ENCODE peak calls at places on chromosome 2, in ten cellular contexts. One of them, this sample, is unnamed.

GRCh38 chr2:128311755-128312341 is 6.8 kb downstream of the HS6ST1 start:
- DNase-seq in brain microvascular endothelial cell: no peak
- DNase-seq in thyroid gland: no peak
- DNase-seq in prostate gland: no peak
- DNase-seq in CD4-positive, alpha-beta memory T cell: no peak
- DNase-seq in uterus: no peak
- DNase-seq in mesendoderm: no peak
- DNase-seq in sigmoid colon: peak; percentile 62
- DNase-seq in GM23248: no peak
- DNase-seq in cardiac muscle cell: no peak
- DNase-seq in this sample: no peak

GRCh38 chr2:187307606-187308005 is 140.4 kb downstream of the CALCRL start:
- DNase-seq in GM23248: no peak
- DNase-seq in cardiac muscle cell: no peak
- DNase-seq in brain microvascular endothelial cell: no peak
- DNase-seq in prostate gland: no peak
- DNase-seq in mesendoderm: no peak
- DNase-seq in sigmoid colon: no peak
- DNase-seq in uterus: no peak
- DNase-seq in thyroid gland: no peak
- DNase-seq in CD4-positive, alpha-beta memory T cell: no peak
- DNase-seq in this sample: no peak

GRCh38 chr2:35522434-35522833 is 833.1 kb upstream of the CRIM1 start:
- DNase-seq in prostate gland: no peak
- DNase-seq in thyroid gland: no peak
- DNase-seq in sigmoid colon: no peak
- DNase-seq in CD4-positive, alpha-beta memory T cell: no peak
- DNase-seq in brain microvascular endothelial cell: no peak
- DNase-seq in GM23248: no peak
- DNase-seq in mesendoderm: peak; percentile 8
- DNase-seq in uterus: no peak
- DNase-seq in cardiac muscle cell: no peak
- DNase-seq in this sample: no peak

GRCh38 chr2:26150243-26150642 is 22.6 kb upstream of the GAREM2 start:
- DNase-seq in prostate gland: no peak
- DNase-seq in brain microvascular endothelial cell: no peak
- DNase-seq in thyroid gland: no peak
- DNase-seq in cardiac muscle cell: no peak
- DNase-seq in CD4-positive, alpha-beta memory T cell: no peak
- DNase-seq in sigmoid colon: no peak
- DNase-seq in mesendoderm: no peak
- DNase-seq in uterus: no peak
- DNase-seq in GM23248: no peak
- DNase-seq in this sample: no peak

GRCh38 chr2:25981596-25982272 is 563 bp downstream of the KIF3C start:
- DNase-seq in thyroid gland: no peak
- DNase-seq in brain microvascular endothelial cell: no peak
- DNase-seq in GM23248: peak; percentile 59
- DNase-seq in cardiac muscle cell: peak; percentile 39
- DNase-seq in CD4-positive, alpha-beta memory T cell: no peak
- DNase-seq in uterus: peak; percentile 18
- DNase-seq in prostate gland: no peak
- DNase-seq in sigmoid colon: no peak
- DNase-seq in mesendoderm: no peak
- DNase-seq in this sample: no peak

GRCh38 chr2:79721966-79722365 is 209.1 kb downstream of the CTNNA2 start:
- DNase-seq in uterus: no peak
- DNase-seq in cardiac muscle cell: no peak
- DNase-seq in prostate gland: no peak
- DNase-seq in GM23248: peak; percentile 48
- DNase-seq in sigmoid colon: no peak
- DNase-seq in thyroid gland: no peak
- DNase-seq in brain microvascular endothelial cell: no peak
- DNase-seq in CD4-positive, alpha-beta memory T cell: no peak
- DNase-seq in mesendoderm: no peak
- DNase-seq in this sample: no peak

GRCh38 chr2:123840614-123841013 is 184.5 kb upstream of the CNTNAP5 start:
- DNase-seq in GM23248: no peak
- DNase-seq in brain microvascular endothelial cell: no peak
- DNase-seq in sigmoid colon: no peak
- DNase-seq in mesendoderm: no peak
- DNase-seq in CD4-positive, alpha-beta memory T cell: no peak
- DNase-seq in uterus: no peak
- DNase-seq in cardiac muscle cell: no peak
- DNase-seq in thyroid gland: no peak
- DNase-seq in prostate gland: no peak
- DNase-seq in this sample: no peak

GRCh38 chr2:138373993-138374408 is 127.6 kb upstream of the SPOPL start:
- DNase-seq in mesendoderm: peak; percentile 53
- DNase-seq in sigmoid colon: no peak
- DNase-seq in uterus: no peak
- DNase-seq in thyroid gland: no peak
- DNase-seq in GM23248: peak; percentile 64
- DNase-seq in CD4-positive, alpha-beta memory T cell: no peak
- DNase-seq in brain microvascular endothelial cell: peak; percentile 21
- DNase-seq in prostate gland: no peak
- DNase-seq in cardiac muscle cell: peak; percentile 46
- DNase-seq in this sample: no peak

GRCh38 chr2:95389256-95390119 is 13.0 kb upstream of the FAHD2A start:
- DNase-seq in thyroid gland: peak; percentile 66
- DNase-seq in cardiac muscle cell: peak; percentile 59
- DNase-seq in uterus: peak; percentile 59
- DNase-seq in GM23248: peak; percentile 84
- DNase-seq in sigmoid colon: peak; percentile 81
- DNase-seq in brain microvascular endothelial cell: peak; percentile 45
- DNase-seq in CD4-positive, alpha-beta memory T cell: no peak
- DNase-seq in prostate gland: no peak
- DNase-seq in mesendoderm: peak; percentile 79
- DNase-seq in this sample: peak; percentile 57

GRCh38 chr2:241237047-241237446 is 48.6 kb downstream of the ANO7 start:
- DNase-seq in thyroid gland: no peak
- DNase-seq in sigmoid colon: peak; percentile 29
- DNase-seq in uterus: no peak
- DNase-seq in mesendoderm: no peak
- DNase-seq in CD4-positive, alpha-beta memory T cell: no peak
- DNase-seq in GM23248: no peak
- DNase-seq in cardiac muscle cell: no peak
- DNase-seq in prostate gland: no peak
- DNase-seq in brain microvascular endothelial cell: no peak
- DNase-seq in this sample: no peak
- H3K36me3 ChIP-seq in thyroid gland: peaks cover 91% of the 10 kb centered on the region
- H3K36me3 ChIP-seq in sigmoid colon: peaks cover 91% of the 10 kb centered on the region
- H3K36me3 ChIP-seq in uterus: no peaks in the 10 kb centered on the region
- H3K36me3 ChIP-seq in mesendoderm: peaks cover 24% of the 10 kb centered on the region
- H3K36me3 ChIP-seq in CD4-positive, alpha-beta memory T cell: peaks cover 87% of the 10 kb centered on the region
- H3K36me3 ChIP-seq in GM23248: peaks cover 83% of the 10 kb centered on the region
- H3K36me3 ChIP-seq in cardiac muscle cell: peaks cover 76% of the 10 kb centered on the region
- H3K36me3 ChIP-seq in prostate gland: peaks cover 72% of the 10 kb centered on the region
- H3K36me3 ChIP-seq in brain microvascular endothelial cell: peaks cover 97% of the 10 kb centered on the region
- H3K36me3 ChIP-seq in this sample: peaks cover 66% of the 10 kb centered on the region

GRCh38 chr2:167783266-167784070 is 463.9 kb downstream of the STK39 start:
- DNase-seq in CD4-positive, alpha-beta memory T cell: no peak
- DNase-seq in prostate gland: no peak
- DNase-seq in cardiac muscle cell: peak; percentile 24
- DNase-seq in sigmoid colon: no peak
- DNase-seq in uterus: peak; percentile 40
- DNase-seq in mesendoderm: peak; percentile 56
- DNase-seq in thyroid gland: no peak
- DNase-seq in brain microvascular endothelial cell: peak; percentile 12
- DNase-seq in GM23248: no peak
- DNase-seq in this sample: no peak

GRCh38 chr2:167787021-167787420 is 460.4 kb downstream of the STK39 start:
- DNase-seq in CD4-positive, alpha-beta memory T cell: no peak
- DNase-seq in prostate gland: no peak
- DNase-seq in cardiac muscle cell: no peak
- DNase-seq in uterus: no peak
- DNase-seq in thyroid gland: no peak
- DNase-seq in sigmoid colon: no peak
- DNase-seq in mesendoderm: peak; percentile 88
- DNase-seq in GM23248: no peak
- DNase-seq in brain microvascular endothelial cell: no peak
- DNase-seq in this sample: no peak

GRCh38 chr2:167784071-167784400 is 463.4 kb downstream of the STK39 start:
- DNase-seq in uterus: no peak
- DNase-seq in sigmoid colon: no peak
- DNase-seq in cardiac muscle cell: no peak
- DNase-seq in prostate gland: no peak
- DNase-seq in brain microvascular endothelial cell: peak; percentile 2
- DNase-seq in mesendoderm: no peak
- DNase-seq in GM23248: no peak
- DNase-seq in thyroid gland: no peak
- DNase-seq in CD4-positive, alpha-beta memory T cell: no peak
- DNase-seq in this sample: no peak

GRCh38 chr2:167787562-167787961 is 459.8 kb downstream of the STK39 start:
- DNase-seq in CD4-positive, alpha-beta memory T cell: no peak
- DNase-seq in cardiac muscle cell: no peak
- DNase-seq in uterus: no peak
- DNase-seq in GM23248: no peak
- DNase-seq in brain microvascular endothelial cell: no peak
- DNase-seq in mesendoderm: no peak
- DNase-seq in prostate gland: no peak
- DNase-seq in sigmoid colon: no peak
- DNase-seq in thyroid gland: no peak
- DNase-seq in this sample: no peak

GRCh38 chr2:167785606-167786005 is 461.8 kb downstream of the STK39 start:
- DNase-seq in uterus: no peak
- DNase-seq in cardiac muscle cell: no peak
- DNase-seq in CD4-positive, alpha-beta memory T cell: no peak
- DNase-seq in prostate gland: no peak
- DNase-seq in mesendoderm: no peak
- DNase-seq in GM23248: no peak
- DNase-seq in thyroid gland: no peak
- DNase-seq in brain microvascular endothelial cell: no peak
- DNase-seq in sigmoid colon: no peak
- DNase-seq in this sample: no peak
- H3K27me3 ChIP-seq in uterus: no peaks in the 10 kb centered on the region
- H3K27me3 ChIP-seq in cardiac muscle cell: no peaks in the 10 kb centered on the region
- H3K27me3 ChIP-seq in CD4-positive, alpha-beta memory T cell: no peaks in the 10 kb centered on the region
- H3K27me3 ChIP-seq in prostate gland: no peaks in the 10 kb centered on the region
- H3K27me3 ChIP-seq in mesendoderm: no peaks in the 10 kb centered on the region
- H3K27me3 ChIP-seq in GM23248: no peaks in the 10 kb centered on the region
- H3K27me3 ChIP-seq in thyroid gland: no peaks in the 10 kb centered on the region
- H3K27me3 ChIP-seq in brain microvascular endothelial cell: no peaks in the 10 kb centered on the region
- H3K27me3 ChIP-seq in sigmoid colon: no peaks in the 10 kb centered on the region
- H3K27me3 ChIP-seq in this sample: no peaks in the 10 kb centered on the region

GRCh38 chr2:111138834-111139233 is 18.1 kb downstream of the BCL2L11 start:
- DNase-seq in sigmoid colon: no peak
- DNase-seq in mesendoderm: no peak
- DNase-seq in CD4-positive, alpha-beta memory T cell: no peak
- DNase-seq in uterus: no peak
- DNase-seq in GM23248: no peak
- DNase-seq in brain microvascular endothelial cell: no peak
- DNase-seq in cardiac muscle cell: no peak
- DNase-seq in prostate gland: no peak
- DNase-seq in thyroid gland: no peak
- DNase-seq in this sample: no peak

GRCh38 chr2:111134082-111134481 is 13.4 kb downstream of the BCL2L11 start:
- DNase-seq in thyroid gland: no peak
- DNase-seq in CD4-positive, alpha-beta memory T cell: no peak
- DNase-seq in cardiac muscle cell: no peak
- DNase-seq in mesendoderm: no peak
- DNase-seq in prostate gland: no peak
- DNase-seq in sigmoid colon: no peak
- DNase-seq in GM23248: no peak
- DNase-seq in brain microvascular endothelial cell: no peak
- DNase-seq in uterus: no peak
- DNase-seq in this sample: no peak

GRCh38 chr2:111135910-111136297 is 15.2 kb downstream of the BCL2L11 start:
- DNase-seq in thyroid gland: no peak
- DNase-seq in GM23248: peak; percentile 4
- DNase-seq in CD4-positive, alpha-beta memory T cell: no peak
- DNase-seq in brain microvascular endothelial cell: peak; percentile 48
- DNase-seq in uterus: peak; percentile 23
- DNase-seq in mesendoderm: peak; percentile 61
- DNase-seq in prostate gland: no peak
- DNase-seq in sigmoid colon: no peak
- DNase-seq in cardiac muscle cell: no peak
- DNase-seq in this sample: no peak

GRCh38 chr2:111133603-111134002 is 12.9 kb downstream of the BCL2L11 start:
- DNase-seq in prostate gland: no peak
- DNase-seq in CD4-positive, alpha-beta memory T cell: no peak
- DNase-seq in mesendoderm: no peak
- DNase-seq in brain microvascular endothelial cell: no peak
- DNase-seq in uterus: no peak
- DNase-seq in cardiac muscle cell: no peak
- DNase-seq in GM23248: no peak
- DNase-seq in thyroid gland: no peak
- DNase-seq in sigmoid colon: no peak
- DNase-seq in this sample: no peak

GRCh38 chr2:111135237-111135909 is 14.7 kb downstream of the BCL2L11 start:
- DNase-seq in thyroid gland: no peak
- DNase-seq in GM23248: no peak
- DNase-seq in prostate gland: no peak
- DNase-seq in CD4-positive, alpha-beta memory T cell: no peak
- DNase-seq in cardiac muscle cell: no peak
- DNase-seq in sigmoid colon: no peak
- DNase-seq in mesendoderm: no peak
- DNase-seq in brain microvascular endothelial cell: no peak
- DNase-seq in uterus: no peak
- DNase-seq in this sample: no peak
- H3K36me3 ChIP-seq in thyroid gland: no peaks in the 10 kb centered on the region
- H3K36me3 ChIP-seq in GM23248: no peaks in the 10 kb centered on the region
- H3K36me3 ChIP-seq in prostate gland: no peaks in the 10 kb centered on the region
- H3K36me3 ChIP-seq in CD4-positive, alpha-beta memory T cell: peaks cover 3% of the 10 kb centered on the region
- H3K36me3 ChIP-seq in cardiac muscle cell: peaks cover 7% of the 10 kb centered on the region
- H3K36me3 ChIP-seq in sigmoid colon: no peaks in the 10 kb centered on the region
- H3K36me3 ChIP-seq in mesendoderm: no peaks in the 10 kb centered on the region
- H3K36me3 ChIP-seq in brain microvascular endothelial cell: no peaks in the 10 kb centered on the region
- H3K36me3 ChIP-seq in uterus: peaks cover 4% of the 10 kb centered on the region
- H3K36me3 ChIP-seq in this sample: no peaks in the 10 kb centered on the region

GRCh38 chr2:98486374-98486981 is 41.8 kb downstream of the INPP4A start:
- DNase-seq in thyroid gland: no peak
- DNase-seq in GM23248: peak; percentile 11
- DNase-seq in CD4-positive, alpha-beta memory T cell: no peak
- DNase-seq in prostate gland: no peak
- DNase-seq in uterus: no peak
- DNase-seq in cardiac muscle cell: no peak
- DNase-seq in sigmoid colon: peak; percentile 48
- DNase-seq in brain microvascular endothelial cell: no peak
- DNase-seq in mesendoderm: no peak
- DNase-seq in this sample: no peak

GRCh38 chr2:98487806-98488189 is 43.1 kb downstream of the INPP4A start:
- DNase-seq in mesendoderm: peak; percentile 57
- DNase-seq in cardiac muscle cell: no peak
- DNase-seq in sigmoid colon: peak; percentile 40
- DNase-seq in brain microvascular endothelial cell: peak; percentile 53
- DNase-seq in prostate gland: no peak
- DNase-seq in GM23248: peak; percentile 28
- DNase-seq in thyroid gland: peak; percentile 28
- DNase-seq in CD4-positive, alpha-beta memory T cell: peak; percentile 52
- DNase-seq in uterus: no peak
- DNase-seq in this sample: no peak

GRCh38 chr2:98488252-98488651 is 43.6 kb downstream of the INPP4A start:
- DNase-seq in thyroid gland: no peak
- DNase-seq in GM23248: no peak
- DNase-seq in mesendoderm: no peak
- DNase-seq in prostate gland: no peak
- DNase-seq in brain microvascular endothelial cell: no peak
- DNase-seq in cardiac muscle cell: no peak
- DNase-seq in sigmoid colon: no peak
- DNase-seq in CD4-positive, alpha-beta memory T cell: no peak
- DNase-seq in uterus: no peak
- DNase-seq in this sample: no peak

GRCh38 chr2:98485453-98485755 is 40.7 kb downstream of the INPP4A start:
- DNase-seq in CD4-positive, alpha-beta memory T cell: no peak
- DNase-seq in GM23248: no peak
- DNase-seq in prostate gland: no peak
- DNase-seq in uterus: no peak
- DNase-seq in sigmoid colon: peak; percentile 37
- DNase-seq in mesendoderm: no peak
- DNase-seq in cardiac muscle cell: no peak
- DNase-seq in thyroid gland: no peak
- DNase-seq in brain microvascular endothelial cell: no peak
- DNase-seq in this sample: no peak

GRCh38 chr2:98487101-98487805 is 42.6 kb downstream of the INPP4A start:
- DNase-seq in prostate gland: no peak
- DNase-seq in uterus: no peak
- DNase-seq in thyroid gland: no peak
- DNase-seq in GM23248: peak; percentile 53
- DNase-seq in cardiac muscle cell: no peak
- DNase-seq in mesendoderm: no peak
- DNase-seq in sigmoid colon: no peak
- DNase-seq in CD4-positive, alpha-beta memory T cell: no peak
- DNase-seq in brain microvascular endothelial cell: no peak
- DNase-seq in this sample: peak; percentile 79
- H3K27me3 ChIP-seq in prostate gland: no peaks in the 10 kb centered on the region
- H3K27me3 ChIP-seq in uterus: no peaks in the 10 kb centered on the region
- H3K27me3 ChIP-seq in thyroid gland: no peaks in the 10 kb centered on the region
- H3K27me3 ChIP-seq in GM23248: no peaks in the 10 kb centered on the region
- H3K27me3 ChIP-seq in cardiac muscle cell: no peaks in the 10 kb centered on the region
- H3K27me3 ChIP-seq in mesendoderm: no peaks in the 10 kb centered on the region
- H3K27me3 ChIP-seq in sigmoid colon: no peaks in the 10 kb centered on the region
- H3K27me3 ChIP-seq in CD4-positive, alpha-beta memory T cell: no peaks in the 10 kb centered on the region
- H3K27me3 ChIP-seq in brain microvascular endothelial cell: no peaks in the 10 kb centered on the region
- H3K27me3 ChIP-seq in this sample: no peaks in the 10 kb centered on the region

This sample was measured in GM06990.